ENCODE peak calls at places on chromosomes 16 and 17, in five cellular contexts. W, X, F, G and E are unnamed samples.

GRCh38 chr17:72622661-72623433 is 469.6 kb downstream of the SLC39A11 start:
- DNase-seq in W (no peak), X (no peak), F (peak; percentile 83), G (no peak), E (no peak)

GRCh38 chr17:42101513-42102292 is 3.4 kb upstream of the ZNF385C start:
- DNase-seq in W (peak; percentile 71), X (peak; percentile 100), F (peak; percentile 61), G (peak; percentile 59), E (peak; percentile 68)

GRCh38 chr16:86722970-86723369 is 144.6 kb downstream of the FOXL1 start:
- DNase-seq in W (no peak), X (no peak), F (no peak), G (no peak), E (no peak)

GRCh38 chr17:64315032-64315490 is 52.0 kb upstream of the TEX2 start:
- DNase-seq in W (peak; percentile 79), X (no peak), F (no peak), G (peak; percentile 25), E (peak; percentile 89)

GRCh38 chr16:85810097-85810741 is 10.7 kb downstream of the COX4I1 start:
- DNase-seq in W (no peak), X (no peak), F (no peak), G (no peak), E (no peak)

GRCh38 chr17:12618557-12618956 is 47.1 kb upstream of the MYOCD start:
- DNase-seq in W (no peak), X (no peak), F (no peak), G (no peak), E (no peak)

GRCh38 chr17:79011451-79012147 is 2.0 kb upstream of the CANT1 start:
- DNase-seq in W (no peak), X (no peak), F (peak; percentile 57), G (no peak), E (no peak)

GRCh38 chr16:16083421-16084156 is 134.2 kb downstream of the ABCC1 start:
- DNase-seq in W (no peak), X (no peak), F (peak; percentile 18), G (no peak), E (no peak)

GRCh38 chr17:65509032-65509431 is 52.4 kb downstream of the AXIN2 start:
- DNase-seq in W (no peak), X (no peak), F (no peak), G (no peak), E (no peak)

GRCh38 chr16:13897806-13898205 is 22.1 kb upstream of the ERCC4 start:
- DNase-seq in W (no peak), X (no peak), F (no peak), G (no peak), E (no peak)

GRCh38 chr16:66093217-66093616 is 273.3 kb upstream of the CDH5 start:
- DNase-seq in W (no peak), X (no peak), F (no peak), G (no peak), E (no peak)

GRCh38 chr17:288802-289356 is 63.7 kb downstream of the RPH3AL start:
- DNase-seq in W (no peak), X (peak; percentile 37), F (no peak), G (no peak), E (no peak)

GRCh38 chr17:77631307-77631706 is 327.2 kb upstream of the TNRC6C start:
- DNase-seq in W (no peak), X (no peak), F (no peak), G (no peak), E (no peak)

GRCh38 chr16:19674485-19674884 is 43.5 kb downstream of the KNOP1 start:
- DNase-seq in W (no peak), X (no peak), F (no peak), G (no peak), E (no peak)

GRCh38 chr17:82960419-82961271 is 118.8 kb upstream of the METRNL start:
- DNase-seq in W (peak; percentile 24), X (no peak), F (no peak), G (peak; percentile 14), E (no peak)

GRCh38 chr16:48903054-48903453 is 293.1 kb upstream of the N4BP1 start:
- DNase-seq in W (no peak), X (no peak), F (no peak), G (no peak), E (no peak)

GRCh38 chr17:58692239-58693055 is at the start of gene RAD51C:
- DNase-seq in W (peak; percentile 85), X (peak; percentile 66), F (peak; percentile 93), G (peak; percentile 78), E (peak; percentile 82)

GRCh38 chr17:80124351-80124981 is 22.5 kb downstream of the EIF4A3 start:
- DNase-seq in W (peak; percentile 27), X (peak; percentile 71), F (peak; percentile 29), G (no peak), E (no peak)

GRCh38 chr17:57866319-57866718 is 16.5 kb upstream of the MRPS23 start:
- DNase-seq in W (no peak), X (no peak), F (no peak), G (no peak), E (no peak)

GRCh38 chr16:24589997-24590396 is 50.6 kb downstream of the RBBP6 start:
- DNase-seq in W (no peak), X (no peak), F (no peak), G (no peak), E (no peak)

GRCh38 chr16:22641030-22641671 is 130.5 kb downstream of the NPIPB5 start:
- DNase-seq in W (no peak), X (peak; percentile 69), F (peak; percentile 3), G (no peak), E (no peak)

GRCh38 chr17:28744802-28745051 is 916 bp downstream of the TRAF4 start:
- DNase-seq in W (no peak), X (no peak), F (no peak), G (no peak), E (no peak)

GRCh38 chr16:50152386-50152806 is 710 bp upstream of the TENT4B start:
- DNase-seq in W (peak; percentile 49), X (peak; percentile 71), F (no peak), G (peak; percentile 64), E (no peak)

GRCh38 chr17:79287743-79288142 is 213.1 kb downstream of the ENGASE start:
- DNase-seq in W (no peak), X (no peak), F (no peak), G (no peak), E (no peak)

GRCh38 chr17:67993998-67994361 is 2.3 kb downstream of the C17orf58 start:
- DNase-seq in W (no peak), X (peak; percentile 75), F (no peak), G (no peak), E (no peak)

GRCh38 chr17:67831268-67831667 is 6.0 kb downstream of the BPTF start:
- DNase-seq in W (no peak), X (no peak), F (no peak), G (no peak), E (no peak)

GRCh38 chr17:36001109-36001735 is at the start of gene CCL15:
- DNase-seq in W (no peak), X (no peak), F (no peak), G (no peak), E (no peak)

GRCh38 chr16:86531193-86531550 is 20.8 kb downstream of the FOXF1 start:
- DNase-seq in W (no peak), X (no peak), F (no peak), G (no peak), E (no peak)

GRCh38 chr17:59501690-59502089 is 63.7 kb upstream of the DHX40 start:
- DNase-seq in W (no peak), X (no peak), F (no peak), G (no peak), E (no peak)

DNA sequence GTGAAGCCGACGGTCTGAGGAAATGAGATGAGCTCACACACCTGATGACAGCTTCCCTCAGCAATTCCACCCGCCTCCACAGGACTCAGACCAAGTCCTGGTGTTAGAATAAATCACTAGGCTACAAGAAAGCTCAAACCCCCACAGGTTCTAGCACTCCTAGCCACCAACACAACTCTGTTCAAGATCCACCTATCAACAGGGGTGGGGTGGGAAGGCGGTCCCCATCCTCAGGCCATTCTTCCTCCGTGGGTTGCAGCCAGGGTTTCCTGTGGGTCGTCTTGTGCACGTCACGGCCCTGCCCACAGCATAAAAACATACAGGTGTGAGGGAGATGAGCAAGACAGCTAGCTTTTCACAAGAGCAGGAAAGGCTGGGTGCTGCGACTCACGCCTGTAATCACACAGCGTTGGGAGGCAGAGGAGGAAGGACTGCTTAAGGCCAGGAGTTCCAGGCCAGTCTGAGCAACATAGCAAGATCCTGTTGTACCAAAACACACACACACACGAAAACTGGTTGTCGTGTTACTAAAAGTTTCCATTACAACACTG is 81.1 kb downstream of the ANKRD11 start:
- DNase-seq in W (no peak), X (no peak), F (no peak), G (peak; percentile 65), E (no peak)
- H3K27ac ChIP-seq in W (no peak overlapping the region), X (no peak overlapping the region), F (peak overlapping the region; percentile 7), G (no peak overlapping the region), E (no peak overlapping the region)

GRCh38 chr17:76196675-76197074 is 43.6 kb downstream of the RNF157 start:
- DNase-seq in W (peak; percentile 52), X (no peak), F (no peak), G (no peak), E (no peak)

GRCh38 chr17:76197911-76198310 is 42.4 kb downstream of the RNF157 start:
- DNase-seq in W (no peak), X (no peak), F (no peak), G (no peak), E (peak; percentile 50)

GRCh38 chr17:76200354-76200753 is 39.9 kb downstream of the RNF157 start:
- DNase-seq in W (no peak), X (no peak), F (no peak), G (no peak), E (no peak)

GRCh38 chr17:76199466-76199865 is 40.8 kb downstream of the RNF157 start:
- DNase-seq in W (no peak), X (no peak), F (no peak), G (no peak), E (no peak)

GRCh38 chr17:76198702-76199101 is 41.6 kb downstream of the RNF157 start:
- DNase-seq in W (no peak), X (no peak), F (no peak), G (no peak), E (no peak)
- H3K4me1 ChIP-seq in W (peaks cover 22% of the 10 kb centered on the region), X (no peaks in the 10 kb centered on the region), F (no peaks in the 10 kb centered on the region), G (no peaks in the 10 kb centered on the region), E (peaks cover 3% of the 10 kb centered on the region)

GRCh38 chr17:44981221-44981968 is 13.3 kb upstream of the C1QL1 start:
- DNase-seq in W (no peak), X (no peak), F (no peak), G (no peak), E (no peak)
- TF ChIP-seq POLR2A in W (no peak), X (no peak), F (no peak), G (no peak), E (no peak)

GRCh38 chr16:27722266-27722636 is 172.3 kb downstream of the KATNIP start:
- DNase-seq in W (no peak), X (no peak), F (no peak), G (no peak), E (no peak)
- H3K27ac ChIP-seq in W (no peak overlapping the region), X (no peak overlapping the region), F (no peak overlapping the region), G (peak overlapping the region; percentile 67), E (no peak overlapping the region)

DNA sequence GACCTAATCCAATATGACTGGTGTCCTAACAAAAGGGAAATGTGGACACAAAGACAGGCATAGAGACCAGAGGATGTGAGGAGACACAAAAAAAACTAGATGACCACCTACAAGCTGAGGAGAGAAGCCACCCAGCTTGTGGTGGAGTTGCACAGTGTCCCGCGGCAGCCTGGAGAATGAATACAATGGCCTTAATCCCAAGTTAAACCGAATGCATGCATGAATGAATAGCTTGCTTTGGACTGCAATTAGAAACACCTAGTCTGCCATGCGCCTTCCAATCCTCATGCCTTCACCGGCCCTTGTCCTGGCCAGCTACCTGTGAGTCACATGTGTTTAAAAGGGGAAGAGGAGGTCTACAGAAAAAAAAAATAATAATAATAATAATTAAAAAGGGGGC is 72.0 kb downstream of the CNGB1 start:
- DNase-seq in W (no peak), X (no peak), F (no peak), G (no peak), E (no peak)
- H3K4me1 ChIP-seq in W (peaks cover 21% of the 10 kb centered on the region), X (no peaks in the 10 kb centered on the region), F (peaks cover 19% of the 10 kb centered on the region), G (no peaks in the 10 kb centered on the region), E (peaks cover 15% of the 10 kb centered on the region)

GRCh38 chr17:74987909-74988711 is 678 bp downstream of the CDR2L start:
- DNase-seq in W (peak; percentile 74), X (peak; percentile 81), F (no peak), G (peak; percentile 46), E (peak; percentile 85)
- TF ChIP-seq POLR2A in W (no peak), X (no peak), F (no peak), G (peak; percentile 46), E (no peak)